ENCODE peak calls at places on chromosomes 16 and 17, in four cellular contexts. G is K562, D is HepG2, C is GM12878. A is an unnamed sample.

GRCh38 chr16:80931985-80932720 is 74.5 kb downstream of the CMC2 start:
- DNase-seq in C (no peak), D (peak), G (peak), A (peak)

GRCh38 chr16:578870-579405 is 9.2 kb downstream of the PIGQ start:
- DNase-seq in G (peak), D (peak), C (no peak), A (peak)

GRCh38 chr16:78115659-78116058 is 16.2 kb downstream of the WWOX start:
- DNase-seq in C (no peak), G (no peak), D (no peak), A (no peak)

GRCh38 chr17:76597156-76598003 is 11.7 kb upstream of the ST6GALNAC2 start:
- DNase-seq in D (peak), C (peak), G (no peak), A (no peak)

GRCh38 chr17:42342242-42343008 is 45.8 kb downstream of the STAT3 start:
- DNase-seq in G (peak), D (no peak), C (no peak), A (no peak)

GRCh38 chr16:71356051-71356740 is 2.3 kb upstream of the CALB2 start:
- DNase-seq in G (no peak), C (no peak), D (no peak), A (no peak)

GRCh38 chr17:14580494-14580893 is 279.6 kb downstream of the HS3ST3B1 start:
- DNase-seq in G (no peak), D (no peak), C (no peak), A (no peak)

GRCh38 chr16:64121473-64121872 is 1000.4 kb downstream of the CDH11 start:
- DNase-seq in D (no peak), G (no peak), C (no peak), A (no peak)

GRCh38 chr17:82974136-82974952 is 105.1 kb upstream of the METRNL start:
- DNase-seq in C (no peak), D (no peak), G (no peak), A (no peak)

GRCh38 chr17:81245024-81245664 is 6.0 kb downstream of the NDUFAF8 start:
- DNase-seq in G (no peak), C (peak), D (no peak), A (no peak)

GRCh38 chr16:2426941-2427361 is 2.3 kb upstream of the CCNF start:
- DNase-seq in D (no peak), G (no peak), C (no peak), A (no peak)

GRCh38 chr17:74519951-74520553 is 11.2 kb downstream of the CD300LB start:
- DNase-seq in G (no peak), C (no peak), D (no peak), A (no peak)

GRCh38 chr17:47692137-47692894 is 1.6 kb upstream of the TBKBP1 start:
- DNase-seq in D (no peak), C (no peak), G (no peak), A (no peak)

GRCh38 chr17:47694818-47695663 is 1.1 kb downstream of the TBKBP1 start:
- DNase-seq in D (no peak), C (no peak), G (peak), A (no peak)

GRCh38 chr17:47693667-47694017 is 319 bp upstream of the TBKBP1 start:
- DNase-seq in C (no peak), G (no peak), D (no peak), A (no peak)

GRCh38 chr17:47694018-47694817 is at the start of gene TBKBP1:
- DNase-seq in D (peak), C (no peak), G (peak), A (peak)

DNA sequence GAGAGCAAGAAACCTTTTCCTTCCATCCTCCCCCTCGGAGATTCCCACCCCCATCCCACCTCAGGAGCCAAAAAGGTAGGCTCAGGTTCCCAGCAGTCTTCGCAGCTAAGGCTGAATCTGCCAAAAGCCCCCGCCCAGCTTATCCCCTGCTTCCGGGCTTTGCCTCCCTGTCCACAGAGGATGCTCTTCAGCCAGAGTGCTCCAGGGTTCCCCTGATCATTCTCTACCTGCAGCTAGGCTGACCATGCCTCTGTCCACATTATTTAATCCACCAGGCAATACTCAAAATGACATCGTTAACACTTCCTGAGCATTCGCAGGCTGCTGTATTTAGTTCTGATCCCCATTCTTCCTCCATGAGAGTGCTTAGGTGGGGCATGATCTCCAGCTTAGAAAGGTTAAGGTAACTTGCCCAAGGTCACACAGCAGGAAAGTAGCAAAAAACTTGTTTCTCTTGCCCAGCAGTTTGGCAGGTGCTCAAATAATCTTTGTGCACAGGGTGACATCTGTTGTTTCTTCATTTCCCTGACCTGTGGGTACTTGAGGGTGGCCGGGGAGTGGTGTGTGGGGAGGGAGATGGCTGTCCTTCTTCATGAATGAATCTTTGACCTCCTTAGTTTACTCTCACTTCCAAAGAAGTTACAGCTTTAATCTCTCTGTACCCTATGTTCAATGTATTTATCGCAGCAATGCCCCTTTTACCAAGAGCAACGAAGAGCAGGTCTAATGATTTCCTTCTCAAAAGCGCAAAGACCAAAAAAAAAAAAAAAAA is 880 bp upstream of the TBKBP1 start:
- DNase-seq in G (no peak), D (no peak), C (no peak), A (no peak)
- TF ChIP-seq NR2C2 in G (no peak), D (no peak), C (no peak), A (no peak)

DNA sequence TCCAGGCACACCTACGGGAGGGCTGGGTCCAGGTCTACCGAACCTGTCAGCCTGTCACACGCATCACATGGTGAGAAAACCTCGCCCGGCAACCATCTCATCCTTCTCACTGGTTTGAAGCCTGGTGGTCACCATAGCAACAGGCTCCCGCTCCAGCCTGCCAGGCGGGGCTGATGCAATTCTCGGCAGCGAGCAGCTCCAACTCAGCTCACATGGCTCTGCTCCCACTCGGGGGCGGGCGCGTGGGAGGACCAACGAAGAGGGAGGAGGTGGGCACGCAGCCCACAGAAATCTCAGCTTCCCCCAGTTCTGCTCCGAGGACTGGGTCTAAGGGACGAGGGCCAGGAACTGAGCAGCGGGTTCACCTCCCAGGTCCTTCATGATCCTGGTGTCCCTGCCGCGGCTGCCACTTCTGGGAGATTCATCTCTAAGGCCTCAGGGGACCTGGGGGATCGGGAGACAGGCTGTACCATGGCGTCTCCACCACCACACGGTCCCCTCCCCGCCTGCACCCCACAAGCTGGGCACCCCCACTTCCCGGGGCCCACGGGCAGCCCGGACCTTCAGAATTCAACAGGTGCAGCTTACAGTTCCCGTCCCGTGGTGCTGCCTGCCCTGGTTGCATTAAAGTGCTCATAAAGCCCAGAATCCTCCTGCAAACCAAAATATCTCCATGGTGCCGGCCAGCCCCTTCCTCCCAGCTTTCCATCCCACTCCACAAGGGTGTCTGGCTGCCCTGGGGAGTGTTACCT is 25.8 kb downstream of the ABR start:
- DNase-seq in D (peak), G (peak), C (no peak), A (peak)
- TF ChIP-seq NR2C2 in D (no peak), G (no peak), C (no peak), A (no peak)

GRCh38 chr17:49703557-49704277 is 4.0 kb downstream of the SLC35B1 start:
- DNase-seq in D (peak), G (peak), C (no peak), A (peak)
- TF ChIP-seq NR2C2 in D (no peak), G (no peak), C (no peak), A (no peak)

GRCh38 chr16:58464916-58465731 is 34.8 kb upstream of the NDRG4 start:
- DNase-seq in C (no peak), G (no peak), D (no peak), A (peak)

GRCh38 chr16:58464047-58464915 is 35.7 kb upstream of the NDRG4 start:
- DNase-seq in D (no peak), G (no peak), C (no peak), A (peak)

GRCh38 chr16:58467915-58468314 is 32.0 kb upstream of the NDRG4 start:
- DNase-seq in D (no peak), G (no peak), C (no peak), A (no peak)

GRCh38 chr16:58466396-58466795 is 33.5 kb upstream of the NDRG4 start:
- DNase-seq in D (no peak), C (no peak), G (no peak), A (no peak)

DNA sequence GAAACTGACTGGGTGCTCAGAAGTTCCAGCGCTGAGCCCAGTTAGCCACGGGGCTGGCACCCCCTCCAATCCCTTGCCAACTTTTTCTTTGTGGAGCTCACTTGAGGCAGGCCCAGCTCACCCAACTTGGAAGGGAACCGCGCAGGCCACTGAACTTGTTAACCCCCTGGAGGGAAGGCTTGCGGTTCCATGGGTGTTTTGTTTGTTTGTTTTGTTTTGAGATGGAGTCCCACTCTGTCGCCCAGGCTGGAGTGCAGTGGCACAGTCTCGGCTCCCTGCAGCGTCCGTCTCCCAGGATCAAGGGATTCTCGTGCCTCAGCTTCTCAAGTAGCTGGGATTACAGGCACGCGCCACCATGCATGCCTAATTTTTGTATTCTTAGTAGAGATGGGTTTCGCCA is 34.1 kb upstream of the NDRG4 start:
- DNase-seq in C (no peak), G (no peak), D (no peak), A (no peak)
- TF ChIP-seq NR2C2 in C (no peak), G (no peak), D (no peak), A (no peak)

A was measured in WTC11.